ENCODE peak calls at places on chromosomes 5 and 9, in eight cellular contexts. Q, J, A, Z, G, I, M and R are unnamed samples.

GRCh38 chr9:8924529-8924928 is 1125.0 kb upstream of the DMAC1 start:
- DNase-seq in A (no peak), Q (no peak), I (no peak), G (no peak), M (peak; percentile 38), J (no peak), Z (no peak), R (no peak)

GRCh38 chr9:20376042-20376441 is 246.3 kb downstream of the MLLT3 start:
- DNase-seq in J (no peak), I (no peak), Z (no peak), M (no peak), A (no peak), Q (no peak), G (no peak), R (no peak)

GRCh38 chr9:127131871-127132270 is 9.4 kb upstream of the ANGPTL2 start:
- DNase-seq in M (peak; percentile 65), Z (no peak), I (no peak), A (peak; percentile 80), J (peak; percentile 31), G (peak; percentile 88), Q (no peak), R (no peak)

GRCh38 chr5:180119031-180119885 is 47.7 kb upstream of the RNF130 start:
- DNase-seq in A (no peak), G (no peak), J (peak; percentile 32), Z (no peak), I (no peak), Q (no peak), M (no peak), R (no peak)

GRCh38 chr9:257957-258356 is 43.3 kb downstream of the DOCK8 start:
- DNase-seq in Q (no peak), Z (no peak), G (no peak), A (no peak), M (no peak), I (no peak), J (no peak), R (no peak)

GRCh38 chr5:60540855-60541805 is 158.8 kb downstream of the DEPDC1B start:
- DNase-seq in A (peak; percentile 53), Q (no peak), I (no peak), Z (no peak), J (no peak), M (peak; percentile 63), G (peak; percentile 75), R (no peak)

GRCh38 chr9:118222375-118222774 is 518.2 kb downstream of the TLR4 start:
- DNase-seq in J (no peak), G (no peak), Z (no peak), M (no peak), I (no peak), Q (no peak), A (no peak), R (no peak)

GRCh38 chr5:160271396-160271795 is 41.0 kb downstream of the CCNJL start:
- DNase-seq in Z (no peak), Q (peak; percentile 40), M (no peak), J (no peak), I (peak; percentile 54), A (no peak), G (no peak), R (no peak)

GRCh38 chr9:22088372-22089063 is 79.4 kb upstream of the CDKN2B start:
- DNase-seq in J (peak; percentile 67), M (no peak), A (no peak), Q (no peak), I (no peak), G (no peak), Z (no peak), R (no peak)

GRCh38 chr5:77629553-77630245 is 8.8 kb downstream of the OTP start:
- DNase-seq in G (no peak), I (no peak), J (no peak), A (no peak), Z (no peak), Q (no peak), M (no peak), R (no peak)

GRCh38 chr9:135137398-135137832 is 49.9 kb downstream of the OLFM1 start:
- DNase-seq in I (peak; percentile 58), Q (no peak), M (no peak), Z (no peak), G (peak; percentile 30), A (no peak), J (no peak), R (no peak)

GRCh38 chr9:129681924-129682323 is 16.5 kb downstream of the PRRX2 start:
- DNase-seq in I (no peak), Q (no peak), Z (no peak), J (no peak), M (no peak), A (no peak), G (no peak), R (no peak)

GRCh38 chr9:97632406-97632991 is 669 bp downstream of the TSTD2 start:
- DNase-seq in Q (no peak), M (peak; percentile 90), J (peak; percentile 63), Z (no peak), A (peak; percentile 84), G (peak; percentile 80), I (no peak), R (peak; percentile 2)

GRCh38 chr5:138952962-138953361 is 77.8 kb upstream of the LRRTM2 start:
- DNase-seq in I (no peak), Z (no peak), J (no peak), M (no peak), Q (no peak), A (no peak), G (no peak), R (no peak)

GRCh38 chr5:55777332-55777731 is 39.5 kb downstream of the DDX4 start:
- DNase-seq in M (no peak), G (no peak), J (no peak), Z (no peak), I (no peak), A (no peak), Q (no peak), R (no peak)

GRCh38 chr9:331197-331596 is 116.5 kb downstream of the DOCK8 start:
- DNase-seq in Q (no peak), G (no peak), J (no peak), M (no peak), A (no peak), I (no peak), Z (no peak), R (no peak)

GRCh38 chr5:176535655-176536131 is 1.5 kb downstream of the RNF44 start:
- DNase-seq in A (no peak), G (no peak), I (peak; percentile 61), M (no peak), Q (no peak), Z (no peak), J (no peak), R (no peak)

GRCh38 chr5:117160361-117160760 is 585.7 kb upstream of the SEMA6A start:
- DNase-seq in Z (no peak), A (no peak), I (no peak), J (no peak), G (no peak), Q (no peak), M (no peak), R (no peak)

GRCh38 chr5:71747182-71747581 is 28.1 kb downstream of the CARTPT start:
- DNase-seq in Q (no peak), A (no peak), M (no peak), Z (no peak), J (no peak), I (no peak), G (no peak), R (no peak)

GRCh38 chr5:71748360-71748759 is 29.3 kb downstream of the CARTPT start:
- DNase-seq in G (no peak), I (peak; percentile 28), J (peak; percentile 96), Z (no peak), Q (no peak), M (no peak), A (no peak), R (peak; percentile 51)

GRCh38 chr5:71752441-71753190 is 33.5 kb downstream of the CARTPT start:
- DNase-seq in J (peak; percentile 53), G (no peak), A (no peak), Z (no peak), M (no peak), Q (no peak), I (no peak), R (no peak)

DNA sequence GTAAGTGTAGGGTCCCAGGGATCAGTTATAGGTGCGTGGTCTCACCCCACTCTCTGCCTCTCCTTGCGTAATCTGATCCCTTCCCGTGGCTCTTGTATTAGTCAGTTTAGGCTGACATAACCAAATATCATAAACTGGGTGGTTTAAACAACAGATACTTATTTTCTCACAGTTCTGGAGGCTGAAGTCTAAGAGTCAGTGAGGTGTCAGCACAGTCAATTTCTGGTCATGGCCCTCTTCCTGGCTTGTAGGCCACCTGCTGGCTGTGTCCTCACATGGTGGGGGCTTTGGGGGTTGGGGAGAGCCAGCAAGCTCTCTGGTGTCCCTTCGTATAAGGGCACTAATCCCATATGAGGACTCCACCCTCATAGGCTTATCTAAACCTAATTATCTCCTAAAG is 32.3 kb downstream of the CARTPT start:
- DNase-seq in A (no peak), M (no peak), Z (no peak), G (no peak), Q (no peak), J (no peak), I (no peak), R (no peak)
- TF ChIP-seq CTCF in A (no peak), M (no peak), Z (no peak), G (no peak), Q (no peak), J (no peak), I (no peak), R (no peak)

DNA sequence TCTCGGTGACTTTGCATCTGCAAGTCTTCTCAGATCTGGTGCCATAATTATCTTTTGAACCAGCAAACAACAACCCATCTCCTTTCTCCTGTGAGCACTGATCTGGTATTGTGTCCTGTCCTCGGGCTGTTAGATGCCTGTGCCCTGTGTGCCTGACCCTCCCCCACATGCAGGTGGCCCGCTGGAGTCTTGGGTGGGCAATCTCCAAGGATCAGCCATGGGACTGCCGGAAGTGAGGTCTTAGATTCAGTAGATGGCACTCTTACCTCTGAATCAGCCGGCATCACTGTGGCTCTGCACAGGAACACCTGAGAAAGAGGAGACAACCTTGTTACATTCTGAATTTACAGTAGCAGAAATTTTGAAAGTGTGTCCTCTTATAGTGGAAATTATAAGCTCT is 172.4 kb downstream of the IRX2 start:
- DNase-seq in Q (no peak), J (no peak), G (no peak), A (no peak), Z (no peak), M (no peak), I (no peak), R (no peak)
- TF ChIP-seq CTCF in Q (no peak), J (no peak), G (no peak), A (no peak), Z (no peak), M (no peak), I (no peak), R (no peak)

DNA sequence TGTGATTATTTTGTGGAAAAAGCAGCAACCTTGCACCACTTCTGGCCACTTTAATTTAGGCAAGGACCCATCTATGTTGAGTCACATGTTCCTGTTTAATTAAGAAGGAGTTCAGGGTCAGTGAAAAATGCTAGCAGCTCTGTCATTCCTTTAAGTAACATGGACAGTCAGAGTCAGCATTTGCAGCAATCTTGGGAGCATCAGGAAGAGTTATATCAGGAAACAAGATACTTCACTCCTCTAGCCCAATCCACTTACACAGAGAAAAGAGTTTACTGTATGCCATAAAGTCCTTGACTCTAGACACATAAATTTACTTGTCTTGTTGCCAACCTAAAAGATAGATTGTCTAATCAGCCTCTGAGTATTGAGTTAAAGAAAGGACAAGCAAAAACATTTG is 266.8 kb downstream of the PJA2 start:
- DNase-seq in J (no peak), G (peak; percentile 4), M (peak; percentile 11), Q (no peak), A (peak; percentile 17), I (no peak), Z (no peak), R (no peak)
- TF ChIP-seq CTCF in J (no peak), G (no peak), M (no peak), Q (no peak), A (no peak), I (no peak), Z (no peak), R (no peak)

GRCh38 chr9:40911647-40912046 is 216.8 kb downstream of the FOXD4L6 start:
- DNase-seq in I (no peak), J (no peak), Q (no peak), Z (no peak), A (no peak), M (no peak), G (no peak), R (no peak)
- TF ChIP-seq CTCF in I (no peak), J (no peak), Q (no peak), Z (no peak), A (no peak), M (no peak), G (no peak), R (no peak)